ENCODE peak calls at places on chromosomes 5 and 9, in seven cellular contexts. Y is BJ, H is fibroblast of lung, C is brain microvascular endothelial cell, W is choroid plexus epithelial cell, J is mammary epithelial cell, D is IMR-90. L is an unnamed sample.

GRCh38 chr5:109907751-109908150 is 218.0 kb downstream of the MAN2A1 start:
- DNase-seq in Y (peak), H (peak), C (peak), W (peak), J (peak), D (peak), L (peak)

GRCh38 chr5:74877624-74878304 is 11.6 kb upstream of the FAM169A start:
- DNase-seq in Y (no peak), H (no peak), C (no peak), W (no peak), J (no peak), D (no peak), L (no peak)

GRCh38 chr9:137156567-137157375 is 13.1 kb downstream of the LRRC26 start:
- DNase-seq in Y (no peak), H (peak), C (peak), W (peak), J (no peak), D (peak), L (peak)

GRCh38 chr9:107024193-107024592 is 161.2 kb downstream of the ZNF462 start:
- DNase-seq in Y (no peak), H (no peak), C (no peak), W (peak), J (peak), D (no peak), L (peak)

GRCh38 chr9:108417726-108418125 is 438.1 kb downstream of the ACTL7B start:
- DNase-seq in Y (no peak), H (peak), C (no peak), W (peak), J (no peak), D (no peak), L (no peak)

GRCh38 chr9:71920456-71921189 is 9.2 kb downstream of the C9orf85 start:
- DNase-seq in Y (no peak), H (no peak), C (no peak), W (no peak), J (peak), D (no peak), L (no peak)

GRCh38 chr9:70195456-70195855 is 63.3 kb upstream of the SMC5 start:
- DNase-seq in Y (peak), H (no peak), C (peak), W (no peak), J (no peak), D (peak), L (no peak)

GRCh38 chr9:7241694-7242093 is 483.9 kb downstream of the KDM4C start:
- DNase-seq in Y (no peak), H (no peak), C (no peak), W (no peak), J (no peak), D (no peak), L (no peak)

GRCh38 chr5:150671509-150672236 is 10.6 kb downstream of the MYOZ3 start:
- DNase-seq in Y (no peak), H (no peak), C (no peak), W (no peak), J (no peak), D (no peak), L (no peak)

GRCh38 chr5:163172540-163173337 is 264.7 kb upstream of the CCNG1 start:
- DNase-seq in Y (no peak), H (no peak), C (no peak), W (no peak), J (no peak), D (no peak), L (no peak)

GRCh38 chr9:130896233-130897012 is at the start of gene QRFP:
- DNase-seq in Y (no peak), H (no peak), C (no peak), W (no peak), J (no peak), D (no peak), L (no peak)

DNA sequence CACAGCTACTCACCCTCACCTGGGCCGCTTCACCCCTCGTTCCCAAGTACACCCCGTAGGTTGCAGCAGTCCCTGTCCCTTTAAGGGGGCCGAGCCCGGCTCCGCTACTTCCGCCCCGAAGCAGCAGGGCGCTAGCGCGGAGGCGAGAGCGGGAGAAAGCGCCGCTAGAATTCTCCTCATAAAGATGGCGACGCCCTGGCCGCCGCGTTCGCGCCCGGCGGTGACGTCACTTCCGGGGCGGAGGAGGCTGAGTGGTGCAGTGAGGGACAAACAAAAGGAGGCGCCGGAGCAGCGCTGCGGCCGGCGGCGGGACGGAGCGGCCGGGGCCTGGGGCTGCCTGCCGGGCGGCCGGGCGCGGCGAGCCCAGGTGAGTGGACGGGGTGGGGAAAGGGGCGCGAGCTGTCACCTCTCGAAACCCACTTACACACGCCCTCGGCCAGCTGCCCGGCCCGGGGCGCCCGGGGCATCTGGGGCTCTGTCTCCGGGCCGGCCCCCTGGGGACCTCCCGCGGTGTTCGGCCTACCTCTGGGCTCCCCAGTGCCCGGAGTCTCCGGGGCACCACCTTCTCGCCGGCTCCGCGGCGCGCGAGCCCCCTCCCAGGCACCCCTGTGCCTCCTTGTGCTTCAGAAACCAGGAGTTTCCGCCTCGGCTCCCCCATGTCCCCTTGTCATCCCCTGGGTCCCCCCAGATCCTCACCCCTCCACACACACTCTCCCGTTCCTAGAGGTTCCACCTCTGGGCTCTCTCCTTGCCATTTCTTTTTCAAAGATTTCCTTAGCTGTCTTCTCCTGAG is at the start of the genes KYAT1 and LRRC8A:
- DNase-seq in Y (peak), H (peak), C (peak), W (peak), J (peak), D (peak), L (peak)
- TF ChIP-seq CTCF in Y (no peak), H (peak), C (no peak), W (no peak), J (no peak), D (peak), L (no peak)

GRCh38 chr5:65247594-65247993 is 234.1 kb downstream of the ADAMTS6 start:
- DNase-seq in Y (no peak), H (no peak), C (no peak), W (no peak), J (peak), D (no peak), L (no peak)
- H3K4me3 ChIP-seq in Y (no peak), H (no peak), C (no peak), W (no peak), J (no peak), D (no peak), L (no peak)

DNA sequence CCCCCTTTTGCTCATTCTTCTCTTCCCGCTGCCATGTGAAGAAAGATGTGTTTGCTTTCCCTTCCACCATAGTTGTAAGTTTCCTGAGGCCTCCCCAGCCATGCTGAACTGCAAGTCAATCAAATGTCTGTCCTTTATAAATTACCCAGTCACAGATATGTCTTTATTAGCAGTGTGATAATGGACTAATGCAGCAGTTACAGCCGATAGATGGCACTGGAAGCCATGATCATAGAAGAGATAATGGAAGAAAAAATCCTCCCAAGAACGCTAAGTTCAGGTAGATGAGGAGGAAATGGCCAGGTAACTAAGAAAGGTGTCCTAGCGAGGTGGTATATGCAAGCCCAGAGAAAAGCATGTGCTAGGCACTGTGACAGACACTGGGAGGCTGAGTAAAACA is 51.2 kb downstream of the TNFSF8 start:
- DNase-seq in Y (no peak), H (no peak), C (no peak), W (no peak), J (no peak), D (no peak), L (no peak)
- TF ChIP-seq CTCF in Y (no peak), H (no peak), C (no peak), W (no peak), J (no peak), D (no peak), L (no peak)

GRCh38 chr9:114369567-114370240 is 18.1 kb downstream of the AKNA start:
- DNase-seq in Y (no peak), H (no peak), C (no peak), W (no peak), J (no peak), D (no peak), L (no peak)

GRCh38 chr9:114370251-114370984 is 17.4 kb downstream of the AKNA start:
- DNase-seq in Y (no peak), H (no peak), C (no peak), W (no peak), J (no peak), D (no peak), L (no peak)

GRCh38 chr9:114366334-114367128 is 21.3 kb downstream of the AKNA start:
- DNase-seq in Y (peak), H (peak), C (peak), W (peak), J (peak), D (peak), L (peak)

GRCh38 chr9:114367406-114367805 is 20.4 kb downstream of the AKNA start:
- DNase-seq in Y (no peak), H (no peak), C (no peak), W (no peak), J (no peak), D (no peak), L (no peak)

DNA sequence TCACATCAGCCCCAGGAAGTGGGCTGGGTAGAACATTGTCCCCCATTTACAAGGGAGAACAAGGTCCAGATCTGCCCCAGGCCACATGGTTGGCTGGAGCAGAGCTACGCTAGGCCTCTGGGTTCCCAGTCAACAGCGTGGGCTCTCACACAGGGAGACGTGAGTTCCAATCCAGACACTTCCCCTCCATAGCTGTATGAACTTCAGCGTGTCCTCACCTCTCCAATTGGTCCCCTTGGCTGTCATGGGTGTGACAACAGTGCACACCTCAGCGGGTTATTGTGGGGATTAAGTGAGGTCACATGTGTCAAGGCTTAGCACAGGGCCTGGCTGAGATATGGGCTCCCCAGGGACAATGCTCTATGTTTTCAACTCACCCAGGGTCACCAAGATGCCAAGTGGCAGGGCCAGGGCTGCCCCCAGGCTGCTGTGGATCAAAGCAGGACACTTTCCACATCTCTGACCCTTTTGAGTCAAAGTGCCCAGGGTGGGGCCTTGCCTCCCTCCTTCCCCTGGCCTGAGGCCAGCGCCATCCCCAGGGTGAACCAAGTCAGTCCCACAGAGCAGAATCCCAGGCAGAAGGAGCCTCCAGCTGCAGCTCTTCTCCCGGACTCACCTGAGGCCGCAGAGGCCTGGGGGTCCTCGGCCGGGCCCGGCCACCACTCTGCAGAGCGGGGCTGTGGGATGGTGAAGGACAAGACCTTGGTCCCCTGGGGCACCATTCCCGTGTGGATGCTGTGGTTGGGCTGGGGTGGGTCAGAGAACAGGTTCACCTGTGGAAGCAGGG is 19.8 kb downstream of the AKNA start:
- DNase-seq in Y (no peak), H (no peak), C (no peak), W (no peak), J (no peak), D (no peak), L (no peak)
- H3K4me3 ChIP-seq in Y (no peak), H (no peak), C (no peak), W (no peak), J (no peak), D (no peak), L (no peak)

GRCh38 chr5:140547508-140548299 is at the start of gene EIF4EBP3:
- DNase-seq in Y (peak), H (peak), C (peak), W (peak), J (peak), D (peak), L (peak)
- TF ChIP-seq CTCF in Y (peak), H (peak), C (peak), W (peak), J (peak), D (peak), L (peak)